ENCODE peak calls at places on chromosomes 16 and 17, in five cellular contexts. D, J, Q, S and C are unnamed samples. For H3K9me3, the result is how much of the 10 kb centered on the place peaks cover.

GRCh38 chr16:70556063-70556462 is 32.4 kb downstream of the SF3B3 start:
- DNase-seq in D (no peak), J (no peak), Q (no peak), S (no peak), C (no peak)

GRCh38 chr16:58393138-58393504 is 850 bp downstream of the GINS3 start:
- DNase-seq in D (no peak), J (no peak), Q (no peak), S (peak), C (no peak)

GRCh38 chr17:4504188-4504587 is 5.5 kb downstream of the SPNS2 start:
- DNase-seq in D (no peak), J (no peak), Q (no peak), S (no peak), C (no peak)

GRCh38 chr16:68447721-68448359 is 468 bp downstream of the SMPD3 start:
- DNase-seq in D (no peak), J (no peak), Q (no peak), S (no peak), C (no peak)

GRCh38 chr17:2563061-2563460 is 30.4 kb upstream of the PAFAH1B1 start:
- DNase-seq in D (no peak), J (no peak), Q (no peak), S (no peak), C (no peak)

GRCh38 chr17:39462644-39463375 is 1.5 kb downstream of the CDK12 start:
- DNase-seq in D (no peak), J (no peak), Q (peak), S (peak), C (no peak)

GRCh38 chr17:49848019-49848473 is at the start of gene TAC4:
- DNase-seq in D (no peak), J (no peak), Q (no peak), S (no peak), C (no peak)

GRCh38 chr17:9487406-9487805 is 88.2 kb downstream of the STX8 start:
- DNase-seq in D (no peak), J (no peak), Q (no peak), S (no peak), C (no peak)

GRCh38 chr16:67781548-67781921 is 24.8 kb downstream of the RANBP10 start:
- DNase-seq in D (no peak), J (no peak), Q (no peak), S (no peak), C (no peak)

GRCh38 chr17:40418428-40418706 is 671 bp upstream of the TOP2A start:
- DNase-seq in D (no peak), J (no peak), Q (no peak), S (no peak), C (no peak)

GRCh38 chr16:47905771-47906170 is 250.0 kb downstream of the ABCC12 start:
- DNase-seq in D (no peak), J (no peak), Q (no peak), S (peak), C (no peak)

GRCh38 chr16:5422643-5423496 is 325.3 kb upstream of the EEF2KMT start:
- DNase-seq in D (no peak), J (no peak), Q (no peak), S (no peak), C (no peak)

GRCh38 chr17:38674013-38674748 is 576 bp downstream of the EPOP start:
- DNase-seq in D (no peak), J (no peak), Q (no peak), S (peak), C (no peak)

GRCh38 chr17:15510361-15510760 is 42.9 kb upstream of the CDRT4 start:
- DNase-seq in D (no peak), J (no peak), Q (no peak), S (peak), C (no peak)

GRCh38 chr17:75059369-75060345 is 12.6 kb downstream of the KCTD2 start:
- DNase-seq in D (no peak), J (peak), Q (no peak), S (peak), C (no peak)

GRCh38 chr16:24839347-24839972 is 6.3 kb upstream of the SLC5A11 start:
- DNase-seq in D (no peak), J (no peak), Q (no peak), S (no peak), C (no peak)

GRCh38 chr17:50394711-50395110 is 2.6 kb downstream of the LRRC59 start:
- DNase-seq in D (no peak), J (no peak), Q (no peak), S (peak), C (no peak)

GRCh38 chr17:79338589-79338988 is 264.0 kb downstream of the ENGASE start:
- DNase-seq in D (no peak), J (no peak), Q (no peak), S (peak), C (no peak)

GRCh38 chr16:52756812-52757517 is 210.0 kb upstream of the TOX3 start:
- DNase-seq in D (no peak), J (no peak), Q (no peak), S (no peak), C (no peak)

GRCh38 chr16:27499659-27500055 is 50.1 kb downstream of the GTF3C1 start:
- DNase-seq in D (no peak), J (no peak), Q (no peak), S (no peak), C (no peak)

GRCh38 chr16:54816471-54816870 is 114.2 kb upstream of the IRX5 start:
- DNase-seq in D (no peak), J (no peak), Q (no peak), S (no peak), C (no peak)

GRCh38 chr17:72710834-72711233 is 381.7 kb downstream of the SLC39A11 start:
- DNase-seq in D (no peak), J (no peak), Q (no peak), S (peak), C (no peak)

GRCh38 chr17:57475786-57476185 is 219.5 kb downstream of the MSI2 start:
- DNase-seq in D (no peak), J (no peak), Q (no peak), S (no peak), C (no peak)

GRCh38 chr17:19461139-19461538 is 50.1 kb downstream of the RNF112 start:
- DNase-seq in D (no peak), J (no peak), Q (no peak), S (no peak), C (no peak)

GRCh38 chr16:47285001-47285400 is 141.3 kb upstream of the NETO2 start:
- DNase-seq in D (no peak), J (no peak), Q (no peak), S (no peak), C (no peak)

GRCh38 chr17:20184191-20184590 is 175.0 kb downstream of the SPECC1 start:
- DNase-seq in D (no peak), J (no peak), Q (no peak), S (no peak), C (no peak)

GRCh38 chr17:34114174-34114573 is 140.9 kb upstream of the CCL2 start:
- DNase-seq in D (no peak), J (no peak), Q (no peak), S (no peak), C (no peak)

GRCh38 chr16:89581045-89581695 is 5.6 kb downstream of the CPNE7 start:
- DNase-seq in D (no peak), J (peak), Q (no peak), S (peak), C (no peak)
- H3K9me3 ChIP-seq in D (under half), J (under half), Q (under half), S (under half), C (under half)

GRCh38 chr17:560379-560935 is 154.2 kb downstream of the VPS53 start:
- DNase-seq in D (no peak), J (no peak), Q (no peak), S (peak), C (no peak)

GRCh38 chr17:557371-557770 is 157.3 kb downstream of the VPS53 start:
- DNase-seq in D (no peak), J (peak), Q (no peak), S (peak), C (no peak)

GRCh38 chr17:561118-561517 is 153.5 kb downstream of the VPS53 start:
- DNase-seq in D (no peak), J (peak), Q (no peak), S (peak), C (no peak)

GRCh38 chr17:559699-560378 is 154.8 kb downstream of the VPS53 start:
- DNase-seq in D (no peak), J (peak), Q (no peak), S (peak), C (peak)

GRCh38 chr17:556431-556995 is 158.1 kb downstream of the VPS53 start:
- DNase-seq in D (no peak), J (no peak), Q (no peak), S (no peak), C (no peak)
- H3K4me3 ChIP-seq in D (no peak), J (no peak), Q (no peak), S (no peak), C (no peak)

GRCh38 chr17:26807024-26807423 is 486.9 kb upstream of the WSB1 start:
- DNase-seq in D (no peak), J (no peak), Q (no peak), S (no peak), C (no peak)
- H3K9me3 ChIP-seq in D (under half), J (half or more), Q (under half), S (under half), C (under half)

GRCh38 chr16:50155925-50156324 is 2.8 kb downstream of the TENT4B start:
- DNase-seq in D (no peak), J (no peak), Q (no peak), S (no peak), C (no peak)
- H3K4me3 ChIP-seq in D (peak), J (peak), Q (peak), S (peak), C (peak)

GRCh38 chr16:35714665-35715064 is 2255.3 kb downstream of the TP53TG3F start:
- DNase-seq in D (no peak), J (no peak), Q (no peak), S (no peak), C (peak)

GRCh38 chr16:35711958-35712357 is 2252.5 kb downstream of the TP53TG3F start:
- DNase-seq in D (no peak), J (no peak), Q (no peak), S (no peak), C (no peak)

GRCh38 chr16:35713762-35714650 is 2254.6 kb downstream of the TP53TG3F start:
- DNase-seq in D (no peak), J (no peak), Q (no peak), S (no peak), C (peak)

GRCh38 chr16:35706901-35707300 is 2247.5 kb downstream of the TP53TG3F start:
- DNase-seq in D (no peak), J (no peak), Q (no peak), S (no peak), C (no peak)

GRCh38 chr16:35711435-35711834 is 2252.0 kb downstream of the TP53TG3F start:
- DNase-seq in D (no peak), J (no peak), Q (no peak), S (no peak), C (no peak)
- H3K9me3 ChIP-seq in D (under half), J (under half), Q (under half), S (under half), C (under half)

GRCh38 chr17:48612456-48612853 is 1.6 kb upstream of the HOXB7 start:
- DNase-seq in D (no peak), J (no peak), Q (no peak), S (peak), C (no peak)

GRCh38 chr17:48610282-48611211 is at the start of gene HOXB7:
- DNase-seq in D (no peak), J (no peak), Q (peak), S (peak), C (no peak)

GRCh38 chr17:48611681-48612455 is 1.1 kb upstream of the HOXB7 start:
- DNase-seq in D (no peak), J (no peak), Q (no peak), S (peak), C (no peak)

GRCh38 chr17:48609754-48610281 is 999 bp downstream of the HOXB7 start:
- DNase-seq in D (no peak), J (no peak), Q (no peak), S (no peak), C (no peak)

GRCh38 chr17:48611213-48611612 is 396 bp upstream of the HOXB7 start:
- DNase-seq in D (no peak), J (no peak), Q (no peak), S (peak), C (no peak)
- H3K4me3 ChIP-seq in D (peak), J (peak), Q (peak), S (peak), C (peak)

DNA sequence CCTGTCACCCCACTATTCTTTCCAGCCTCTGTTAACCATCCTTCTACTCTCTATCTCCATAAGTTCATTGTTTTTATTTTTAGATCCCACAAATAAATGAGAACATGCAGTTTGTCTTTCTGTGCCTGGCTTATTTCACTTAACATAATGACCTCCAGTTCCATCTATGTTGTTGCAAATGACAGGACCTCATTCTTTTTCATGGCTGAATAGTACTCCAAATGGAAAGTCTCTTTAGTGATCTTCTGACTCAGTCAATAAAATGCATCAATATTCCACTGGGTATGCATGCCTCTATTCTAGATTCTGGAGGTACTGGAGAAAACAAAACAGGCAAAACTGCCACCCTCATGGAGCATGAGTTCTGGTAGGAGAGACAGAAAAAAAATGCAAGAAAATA is 459.0 kb downstream of the XYLT1 start:
- DNase-seq in D (no peak), J (no peak), Q (no peak), S (no peak), C (no peak)
- H3K9me3 ChIP-seq in D (under half), J (under half), Q (under half), S (under half), C (under half)